ENCODE peak calls at places on chromosomes 2 and 18, in four cellular contexts. One of them, this sample, is unnamed.

GRCh38 chr2:98883780-98884211 is 52.2 kb downstream of the CRACDL start:
- DNase-seq in fibroblast of lung: no peak
- DNase-seq in mucosa of descending colon: no peak
- DNase-seq in psoas muscle: no peak
- DNase-seq in this sample: no peak

GRCh38 chr18:37537868-37538525 is 27.6 kb downstream of the CELF4 start:
- DNase-seq in fibroblast of lung: peak; percentile 47
- DNase-seq in mucosa of descending colon: peak; percentile 76
- DNase-seq in psoas muscle: peak; percentile 72
- DNase-seq in this sample: peak; percentile 81

GRCh38 chr18:24190590-24190989 is 51.7 kb downstream of the CABYR start:
- DNase-seq in fibroblast of lung: no peak
- DNase-seq in mucosa of descending colon: no peak
- DNase-seq in psoas muscle: no peak
- DNase-seq in this sample: no peak

GRCh38 chr18:60732146-60732545 is 359.6 kb upstream of the MC4R start:
- DNase-seq in fibroblast of lung: no peak
- DNase-seq in mucosa of descending colon: no peak
- DNase-seq in psoas muscle: no peak
- DNase-seq in this sample: no peak

GRCh38 chr2:168501456-168502065 is 45.5 kb downstream of the CERS6 start:
- DNase-seq in fibroblast of lung: no peak
- DNase-seq in mucosa of descending colon: no peak
- DNase-seq in psoas muscle: no peak
- DNase-seq in this sample: no peak

GRCh38 chr2:88187038-88187676 is 17.0 kb downstream of the THNSL2 start:
- DNase-seq in fibroblast of lung: peak; percentile 38
- DNase-seq in mucosa of descending colon: peak; percentile 86
- DNase-seq in psoas muscle: peak; percentile 49
- DNase-seq in this sample: peak; percentile 57

GRCh38 chr2:37558622-37559021 is 112.8 kb downstream of the CDC42EP3 start:
- DNase-seq in fibroblast of lung: no peak
- DNase-seq in mucosa of descending colon: no peak
- DNase-seq in psoas muscle: peak; percentile 19
- DNase-seq in this sample: no peak

GRCh38 chr2:17270894-17271293 is 247.3 kb downstream of the RAD51AP2 start:
- DNase-seq in fibroblast of lung: no peak
- DNase-seq in mucosa of descending colon: no peak
- DNase-seq in psoas muscle: no peak
- DNase-seq in this sample: no peak

GRCh38 chr2:231189571-231190495 is 8.6 kb upstream of the ARMC9 start:
- DNase-seq in fibroblast of lung: peak; percentile 77
- DNase-seq in mucosa of descending colon: peak; percentile 39
- DNase-seq in psoas muscle: peak; percentile 74
- DNase-seq in this sample: peak; percentile 66

GRCh38 chr2:100292022-100292580 is 30.2 kb downstream of the LONRF2 start:
- DNase-seq in fibroblast of lung: peak; percentile 66
- DNase-seq in mucosa of descending colon: no peak
- DNase-seq in psoas muscle: peak; percentile 25
- DNase-seq in this sample: peak; percentile 90

GRCh38 chr2:205216092-205216491 is 466.2 kb upstream of the NRP2 start:
- DNase-seq in fibroblast of lung: peak; percentile 33
- DNase-seq in mucosa of descending colon: no peak
- DNase-seq in psoas muscle: no peak
- DNase-seq in this sample: no peak

GRCh38 chr2:128664499-128664971 is 345.9 kb upstream of the HS6ST1 start:
- DNase-seq in fibroblast of lung: no peak
- DNase-seq in mucosa of descending colon: no peak
- DNase-seq in psoas muscle: no peak
- DNase-seq in this sample: no peak

GRCh38 chr18:33757037-33757436 is 179.0 kb downstream of the ASXL3 start:
- DNase-seq in fibroblast of lung: peak; percentile 44
- DNase-seq in mucosa of descending colon: no peak
- DNase-seq in psoas muscle: no peak
- DNase-seq in this sample: no peak

GRCh38 chr2:109446531-109447131 is 167.1 kb downstream of the SEPTIN10 start:
- DNase-seq in fibroblast of lung: no peak
- DNase-seq in mucosa of descending colon: no peak
- DNase-seq in psoas muscle: no peak
- DNase-seq in this sample: no peak

GRCh38 chr2:189304360-189304759 is 124.8 kb upstream of the COL5A2 start:
- DNase-seq in fibroblast of lung: no peak
- DNase-seq in mucosa of descending colon: no peak
- DNase-seq in psoas muscle: no peak
- DNase-seq in this sample: no peak

GRCh38 chr2:200406379-200406778 is 99.9 kb downstream of the SPATS2L start:
- DNase-seq in fibroblast of lung: no peak
- DNase-seq in mucosa of descending colon: no peak
- DNase-seq in psoas muscle: no peak
- DNase-seq in this sample: no peak

GRCh38 chr18:75827781-75828274 is 400.3 kb upstream of the SMIM21 start:
- DNase-seq in fibroblast of lung: no peak
- DNase-seq in mucosa of descending colon: no peak
- DNase-seq in psoas muscle: no peak
- DNase-seq in this sample: no peak

GRCh38 chr18:66119347-66119746 is 368.5 kb downstream of the CDH7 start:
- DNase-seq in fibroblast of lung: no peak
- DNase-seq in mucosa of descending colon: no peak
- DNase-seq in psoas muscle: no peak
- DNase-seq in this sample: no peak

GRCh38 chr2:131039535-131039907 is 53.7 kb downstream of the FAM168B start:
- DNase-seq in fibroblast of lung: no peak
- DNase-seq in mucosa of descending colon: no peak
- DNase-seq in psoas muscle: no peak
- DNase-seq in this sample: no peak

GRCh38 chr2:173059941-173060575 is 15.6 kb upstream of the MAP3K20 start:
- DNase-seq in fibroblast of lung: peak; percentile 66
- DNase-seq in mucosa of descending colon: no peak
- DNase-seq in psoas muscle: no peak
- DNase-seq in this sample: peak; percentile 54

GRCh38 chr2:44836174-44836573 is 105.3 kb upstream of the SIX3 start:
- DNase-seq in fibroblast of lung: no peak
- DNase-seq in mucosa of descending colon: no peak
- DNase-seq in psoas muscle: no peak
- DNase-seq in this sample: no peak

GRCh38 chr2:117794668-117795067 is 19.8 kb upstream of the DDX18 start:
- DNase-seq in fibroblast of lung: no peak
- DNase-seq in mucosa of descending colon: no peak
- DNase-seq in psoas muscle: no peak
- DNase-seq in this sample: no peak

GRCh38 chr2:111624401-111625156 is 259.4 kb downstream of the ANAPC1 start:
- DNase-seq in fibroblast of lung: peak; percentile 97
- DNase-seq in mucosa of descending colon: no peak
- DNase-seq in psoas muscle: no peak
- DNase-seq in this sample: no peak

GRCh38 chr2:165582409-165582808 is 112.9 kb downstream of the CSRNP3 start:
- DNase-seq in fibroblast of lung: peak; percentile 46
- DNase-seq in mucosa of descending colon: no peak
- DNase-seq in psoas muscle: no peak
- DNase-seq in this sample: no peak

GRCh38 chr2:113111121-113111520 is 16.3 kb upstream of the IL1RN start:
- DNase-seq in fibroblast of lung: no peak
- DNase-seq in mucosa of descending colon: no peak
- DNase-seq in psoas muscle: no peak
- DNase-seq in this sample: no peak

GRCh38 chr2:126059379-126059778 is 596.6 kb upstream of the GYPC start:
- DNase-seq in fibroblast of lung: no peak
- DNase-seq in mucosa of descending colon: no peak
- DNase-seq in psoas muscle: no peak
- DNase-seq in this sample: no peak

GRCh38 chr2:51420521-51420920 is 388.6 kb upstream of the NRXN1 start:
- DNase-seq in fibroblast of lung: no peak
- DNase-seq in mucosa of descending colon: no peak
- DNase-seq in psoas muscle: no peak
- DNase-seq in this sample: peak; percentile 0

DNA sequence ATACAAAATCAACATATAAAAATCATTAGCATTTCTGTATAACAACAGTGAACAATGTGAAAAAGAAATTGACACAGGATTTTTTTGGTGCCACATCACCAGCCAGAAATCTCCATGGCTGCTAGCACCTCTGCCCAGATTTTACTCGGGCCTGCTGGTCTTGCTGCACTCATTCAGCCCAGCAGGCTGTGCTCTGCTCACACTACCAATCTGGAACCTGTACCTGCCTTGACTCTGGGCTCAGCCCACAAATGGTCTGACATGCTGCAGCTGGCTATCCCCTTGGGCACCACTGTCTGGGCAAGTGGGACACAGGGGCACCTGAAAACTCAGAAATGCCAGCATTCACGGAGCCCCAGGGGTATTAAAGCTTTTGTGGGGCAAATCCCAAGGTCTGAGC is 392.5 kb upstream of the NRXN1 start:
- DNase-seq in fibroblast of lung: no peak
- DNase-seq in mucosa of descending colon: no peak
- DNase-seq in psoas muscle: no peak
- DNase-seq in this sample: no peak
- TF ChIP-seq CTCF in fibroblast of lung: no peak
- TF ChIP-seq CTCF in mucosa of descending colon: no peak
- TF ChIP-seq CTCF in psoas muscle: no peak
- TF ChIP-seq CTCF in this sample: no peak

DNA sequence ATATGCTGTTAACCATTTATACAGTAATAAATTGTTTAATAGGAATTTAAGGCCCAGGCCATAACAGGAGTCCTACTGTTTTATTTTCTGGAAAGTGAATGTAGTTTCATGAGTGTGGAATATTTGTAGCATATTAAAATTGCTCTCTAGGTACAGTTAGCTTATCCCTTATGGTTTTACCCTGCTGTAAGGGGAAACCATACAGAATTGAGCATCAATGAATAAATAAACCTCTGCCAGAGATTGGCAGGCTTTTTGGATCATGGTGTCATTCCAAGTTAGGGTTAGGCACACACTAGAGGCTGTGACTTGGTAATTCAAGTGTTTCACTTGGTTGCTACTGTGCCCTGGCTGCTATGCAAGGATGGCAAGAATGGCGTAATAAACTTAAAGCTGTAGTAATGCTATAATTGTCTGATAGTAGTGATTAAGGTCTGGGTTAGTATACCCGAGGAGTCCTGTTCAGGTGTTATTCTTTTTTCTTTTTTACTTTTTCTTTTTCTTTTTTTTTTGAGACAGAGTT is 30.4 kb downstream of the BMPR2 start:
- DNase-seq in fibroblast of lung: no peak
- DNase-seq in mucosa of descending colon: no peak
- DNase-seq in psoas muscle: no peak
- DNase-seq in this sample: no peak
- H3K36me3 ChIP-seq in fibroblast of lung: no peaks in the 10 kb centered on the region
- H3K36me3 ChIP-seq in mucosa of descending colon: no peaks in the 10 kb centered on the region
- H3K36me3 ChIP-seq in psoas muscle: no peaks in the 10 kb centered on the region
- H3K36me3 ChIP-seq in this sample: no peaks in the 10 kb centered on the region

GRCh38 chr2:213148572-213149331 is 2.7 kb downstream of the IKZF2 start:
- DNase-seq in fibroblast of lung: no peak
- DNase-seq in mucosa of descending colon: no peak
- DNase-seq in psoas muscle: no peak
- DNase-seq in this sample: no peak
- H3K4me3 ChIP-seq in fibroblast of lung: peak overlapping the region; percentile 81
- H3K4me3 ChIP-seq in mucosa of descending colon: no peak overlapping the region
- H3K4me3 ChIP-seq in psoas muscle: peak overlapping the region; percentile 89
- H3K4me3 ChIP-seq in this sample: peak overlapping the region; percentile 93

GRCh38 chr18:13233746-13234527 is 15.4 kb downstream of the LDLRAD4 start:
- DNase-seq in fibroblast of lung: no peak
- DNase-seq in mucosa of descending colon: no peak
- DNase-seq in psoas muscle: no peak
- DNase-seq in this sample: no peak
- TF ChIP-seq CTCF in fibroblast of lung: no peak
- TF ChIP-seq CTCF in mucosa of descending colon: no peak
- TF ChIP-seq CTCF in psoas muscle: no peak
- TF ChIP-seq CTCF in this sample: no peak

GRCh38 chr18:50279752-50280151 is 1.6 kb downstream of the MBD1 start:
- DNase-seq in fibroblast of lung: no peak
- DNase-seq in mucosa of descending colon: no peak
- DNase-seq in psoas muscle: no peak
- DNase-seq in this sample: no peak
- H3K36me3 ChIP-seq in fibroblast of lung: peaks cover 38% of the 10 kb centered on the region
- H3K36me3 ChIP-seq in mucosa of descending colon: peaks cover 13% of the 10 kb centered on the region
- H3K36me3 ChIP-seq in psoas muscle: peaks cover 15% of the 10 kb centered on the region
- H3K36me3 ChIP-seq in this sample: peaks cover 48% of the 10 kb centered on the region

DNA sequence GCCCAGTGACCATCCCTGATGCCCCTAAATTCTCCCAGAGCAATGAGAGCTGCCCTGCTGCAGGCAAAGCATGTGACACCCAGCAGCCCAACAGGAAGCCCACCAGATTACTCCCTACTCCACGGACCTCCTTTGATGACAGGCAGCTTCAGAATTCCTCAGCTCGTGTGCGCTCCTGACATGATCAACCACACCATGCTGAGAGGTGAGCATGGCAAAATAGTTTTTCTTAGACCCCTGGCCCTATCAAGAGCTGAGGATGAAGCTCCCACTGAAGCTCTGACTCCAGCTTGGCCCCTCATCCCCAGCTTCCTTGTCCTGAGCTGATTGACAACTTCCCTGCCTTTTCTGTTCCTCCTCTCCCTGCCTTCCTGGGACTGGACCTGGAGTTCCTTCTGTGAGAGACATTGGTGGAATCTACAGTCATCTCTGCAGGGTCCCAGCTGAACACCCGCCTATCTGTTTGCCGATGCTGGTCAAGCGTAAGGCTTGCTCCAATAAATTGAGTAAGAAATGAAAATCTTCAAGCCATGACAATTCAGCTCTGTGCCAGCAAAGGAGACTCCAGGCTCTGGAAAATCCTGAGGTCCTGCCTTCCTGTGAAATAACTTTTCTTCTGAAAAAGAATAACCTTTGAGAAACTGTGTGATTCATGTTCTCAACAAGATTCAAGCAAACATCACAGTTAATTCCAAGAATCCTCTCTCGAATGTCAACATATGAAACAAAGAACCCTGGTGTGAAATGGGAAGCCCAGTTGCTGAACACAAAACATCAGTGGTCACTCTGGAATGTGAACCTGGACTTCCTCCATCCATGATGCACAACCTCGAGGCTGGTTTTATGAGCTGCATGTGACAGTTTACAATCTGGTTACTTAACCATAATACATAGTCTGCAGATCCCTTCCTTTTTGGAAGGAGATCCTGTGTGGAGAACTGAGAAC is 201.1 kb downstream of the SPP2 start:
- DNase-seq in fibroblast of lung: peak; percentile 95
- DNase-seq in mucosa of descending colon: no peak
- DNase-seq in psoas muscle: no peak
- DNase-seq in this sample: peak; percentile 94
- H3K4me3 ChIP-seq in fibroblast of lung: no peak overlapping the region
- H3K4me3 ChIP-seq in mucosa of descending colon: no peak overlapping the region
- H3K4me3 ChIP-seq in psoas muscle: no peak overlapping the region
- H3K4me3 ChIP-seq in this sample: no peak overlapping the region

GRCh38 chr18:56650056-56650455 is 1.1 kb upstream of the WDR7 start:
- DNase-seq in fibroblast of lung: peak; percentile 11
- DNase-seq in mucosa of descending colon: no peak
- DNase-seq in psoas muscle: no peak
- DNase-seq in this sample: no peak

GRCh38 chr18:56650944-56651770 is at the start of gene WDR7:
- DNase-seq in fibroblast of lung: peak; percentile 99
- DNase-seq in mucosa of descending colon: peak; percentile 96
- DNase-seq in psoas muscle: peak; percentile 97
- DNase-seq in this sample: peak; percentile 99

GRCh38 chr18:56647071-56647470 is 4.1 kb upstream of the WDR7 start:
- DNase-seq in fibroblast of lung: no peak
- DNase-seq in mucosa of descending colon: no peak
- DNase-seq in psoas muscle: no peak
- DNase-seq in this sample: no peak

GRCh38 chr18:56645415-56646016 is 5.6 kb upstream of the WDR7 start:
- DNase-seq in fibroblast of lung: peak; percentile 12
- DNase-seq in mucosa of descending colon: no peak
- DNase-seq in psoas muscle: no peak
- DNase-seq in this sample: peak; percentile 6

GRCh38 chr18:56648307-56648706 is 2.9 kb upstream of the WDR7 start:
- DNase-seq in fibroblast of lung: no peak
- DNase-seq in mucosa of descending colon: no peak
- DNase-seq in psoas muscle: no peak
- DNase-seq in this sample: no peak
- TF ChIP-seq CTCF in fibroblast of lung: no peak
- TF ChIP-seq CTCF in mucosa of descending colon: no peak
- TF ChIP-seq CTCF in psoas muscle: no peak
- TF ChIP-seq CTCF in this sample: no peak

This sample was measured in cardiac muscle cell.